ENCODE peak calls at places on chromosomes 11 and 22, in five cellular contexts. V, S, B, R and I are unnamed samples.

GRCh38 chr11:130706572-130706971 is 209.7 kb downstream of the SNX19 start:
- DNase-seq in B (no peak), R (no peak), S (peak), V (no peak), I (no peak)

GRCh38 chr11:32374261-32374711 is 61.1 kb downstream of the WT1 start:
- DNase-seq in V (no peak), S (no peak), R (no peak), B (peak), I (peak)

GRCh38 chr11:116217006-116217405 is 555.8 kb downstream of the BUD13 start:
- DNase-seq in V (peak), S (peak), B (no peak), R (no peak), I (peak)

GRCh38 chr11:18836415-18836814 is 44.8 kb upstream of the PTPN5 start:
- DNase-seq in V (peak), R (no peak), B (no peak), S (no peak), I (no peak)

GRCh38 chr11:117523680-117524079 is 196.0 kb downstream of the CEP164 start:
- DNase-seq in R (no peak), S (no peak), B (no peak), V (peak), I (no peak)

GRCh38 chr22:24696551-24697001 is 77.9 kb downstream of the PIWIL3 start:
- DNase-seq in S (no peak), R (no peak), B (no peak), V (no peak), I (no peak)

GRCh38 chr11:103007521-103007920 is 52.0 kb upstream of the MMP13 start:
- DNase-seq in V (peak), R (no peak), B (no peak), S (no peak), I (no peak)

GRCh38 chr11:17649261-17649660 is 70.1 kb upstream of the MYOD1 start:
- DNase-seq in V (no peak), R (no peak), B (no peak), S (no peak), I (no peak)

GRCh38 chr11:62104816-62105610 is 18.8 kb upstream of the INCENP start:
- DNase-seq in R (no peak), V (peak), B (no peak), S (peak), I (no peak)

GRCh38 chr11:13105237-13105844 is 96.2 kb downstream of the RASSF10 start:
- DNase-seq in V (no peak), B (peak), R (peak), S (no peak), I (no peak)

GRCh38 chr11:6251120-6251733 is 8.4 kb upstream of the CCKBR start:
- DNase-seq in V (peak), B (peak), R (no peak), S (peak), I (peak)

GRCh38 chr22:38118182-38118581 is 7.7 kb upstream of the BAIAP2L2 start:
- DNase-seq in R (no peak), V (no peak), B (no peak), S (no peak), I (no peak)

GRCh38 chr11:73189315-73189714 is 28.8 kb upstream of the P2RY2 start:
- DNase-seq in B (no peak), V (no peak), S (no peak), R (no peak), I (no peak)

GRCh38 chr11:67154726-67155125 is 35.7 kb downstream of the KDM2A start:
- DNase-seq in V (no peak), R (no peak), B (no peak), S (no peak), I (no peak)

GRCh38 chr22:16774911-16775529 is 50.2 kb downstream of the XKR3 start:
- DNase-seq in V (no peak), B (no peak), S (no peak), R (no peak), I (no peak)
- H3K4me3 ChIP-seq in V (no peak), B (no peak), S (no peak), R (no peak), I (no peak)

GRCh38 chr11:2527621-2528291 is 82.9 kb downstream of the KCNQ1 start:
- DNase-seq in S (no peak), B (no peak), V (no peak), R (no peak), I (no peak)

GRCh38 chr11:2525941-2526807 is 81.4 kb downstream of the KCNQ1 start:
- DNase-seq in R (no peak), B (no peak), V (no peak), S (no peak), I (no peak)

GRCh38 chr11:2525166-2525861 is 80.5 kb downstream of the KCNQ1 start:
- DNase-seq in V (no peak), R (no peak), S (no peak), B (no peak), I (no peak)

GRCh38 chr11:2528301-2529050 is 83.7 kb downstream of the KCNQ1 start:
- DNase-seq in V (peak), S (no peak), R (no peak), B (no peak), I (no peak)

DNA sequence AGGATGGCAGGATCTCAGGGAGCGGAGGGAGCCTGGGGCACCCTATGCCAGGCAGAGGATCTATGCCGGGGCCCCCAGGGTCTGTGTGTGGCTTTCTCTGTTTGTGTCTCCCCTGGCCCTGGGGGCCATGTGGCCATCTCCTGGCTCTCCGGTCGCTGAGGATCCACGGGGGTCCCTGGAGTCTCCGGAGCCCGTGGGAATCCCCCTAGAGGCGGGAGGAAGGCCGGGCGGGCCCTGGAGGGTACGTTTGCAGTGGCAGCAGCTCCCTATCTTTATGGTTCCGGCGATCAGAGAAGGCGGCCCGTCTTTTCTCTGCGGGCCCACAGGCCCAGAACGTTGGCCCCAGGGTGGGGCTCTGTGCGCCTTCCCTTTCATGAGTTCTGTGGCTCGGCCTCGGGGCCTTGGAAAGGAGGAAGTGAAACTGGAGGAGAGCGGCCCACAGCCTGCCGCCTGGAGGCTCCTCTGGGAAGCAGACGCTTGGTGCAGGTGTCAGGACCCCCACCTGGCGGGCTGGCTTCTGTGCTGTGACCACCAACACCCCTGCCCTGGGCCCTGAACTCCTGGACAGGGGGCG is 82.1 kb downstream of the KCNQ1 start:
- DNase-seq in S (no peak), V (no peak), B (no peak), R (no peak), I (no peak)
- TF ChIP-seq CTCF in S (no peak), V (peak), B (no peak), R (no peak), I (no peak)

DNA sequence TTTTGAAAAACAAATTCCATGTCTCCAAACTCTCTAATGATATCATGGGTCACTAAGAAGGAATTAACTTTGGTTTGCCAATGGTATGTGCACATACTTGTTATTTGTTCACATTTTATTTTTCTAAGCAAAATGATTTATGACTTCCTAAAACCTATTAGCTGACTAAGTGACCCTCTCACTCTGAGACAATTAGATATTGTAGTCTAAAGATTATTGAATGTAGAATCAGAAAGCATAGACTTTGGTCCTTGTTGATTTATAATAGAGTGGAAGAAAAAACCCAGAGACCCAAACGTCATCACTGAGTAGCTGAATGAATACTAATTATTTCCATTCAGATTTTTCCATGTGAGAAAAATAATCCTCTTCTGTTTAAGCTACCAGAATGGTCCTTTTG is 243.5 kb upstream of the ANO3 start:
- DNase-seq in R (no peak), S (peak), V (no peak), B (no peak), I (no peak)
- H3K4me3 ChIP-seq in R (no peak), S (no peak), V (no peak), B (no peak), I (no peak)

GRCh38 chr22:48685767-48686166 is 1141.9 kb downstream of the BRD1 start:
- DNase-seq in V (no peak), B (no peak), R (no peak), S (no peak), I (no peak)
- TF ChIP-seq CTCF in V (no peak), B (no peak), R (no peak), S (no peak), I (no peak)

GRCh38 chr11:105960252-105961245 is 61.5 kb downstream of the MSANTD4 start:
- DNase-seq in R (no peak), V (no peak), B (no peak), S (no peak), I (no peak)
- H3K4me3 ChIP-seq in R (no peak), V (no peak), B (no peak), S (no peak), I (no peak)

GRCh38 chr11:81658722-81659121 is 1074.9 kb downstream of the FAM181B start:
- DNase-seq in S (no peak), B (peak), V (peak), R (no peak), I (no peak)
- TF ChIP-seq CTCF in S (peak), B (peak), V (peak), R (no peak), I (no peak)

DNA sequence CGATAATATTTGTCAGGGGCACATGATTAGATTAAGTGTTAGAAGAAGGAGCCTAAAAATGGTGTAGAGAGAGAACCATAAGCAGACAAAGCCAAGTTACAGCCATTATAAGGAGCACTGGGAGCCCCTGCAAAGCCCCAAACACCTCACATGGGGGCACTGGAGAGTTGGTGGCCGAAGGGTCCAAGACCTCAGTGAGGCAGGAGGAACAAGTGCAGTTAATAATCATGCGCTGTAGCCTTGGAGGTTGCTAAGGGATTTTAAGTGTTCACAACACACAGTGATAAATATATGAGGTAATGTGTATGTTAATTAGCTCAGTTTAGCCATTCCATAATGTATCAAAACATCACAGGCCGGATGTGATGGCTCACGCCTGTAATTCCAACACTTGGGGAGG is 54.4 kb upstream of the JAM3 start:
- DNase-seq in R (no peak), B (peak), V (peak), S (no peak), I (no peak)
- H3K4me3 ChIP-seq in R (no peak), B (no peak), V (no peak), S (no peak), I (no peak)

GRCh38 chr11:43515090-43515489 is 156.4 kb downstream of the TTC17 start:
- DNase-seq in R (no peak), V (no peak), B (peak), S (no peak), I (no peak)
- TF ChIP-seq CTCF in R (no peak), V (peak), B (no peak), S (no peak), I (peak)

GRCh38 chr11:69475866-69476714 is 5.4 kb upstream of the LINC01488 start:
- DNase-seq in R (no peak), V (no peak), S (no peak), B (no peak), I (no peak)
- H3K4me3 ChIP-seq in R (no peak), V (no peak), S (no peak), B (no peak), I (no peak)

GRCh38 chr22:20747223-20747622 is 26.7 kb upstream of the SERPIND1 start:
- DNase-seq in V (no peak), S (no peak), B (no peak), R (no peak), I (no peak)
- TF ChIP-seq CTCF in V (no peak), S (no peak), B (no peak), R (no peak), I (no peak)